ENCODE peak calls at places on chromosomes 1 and 21, in seven cellular contexts. G, H, Q, V, J, W and S are unnamed samples.

GRCh38 chr21:42503711-42504110 is 7.7 kb upstream of the RSPH1 start:
- DNase-seq in W (no peak), H (no peak), G (no peak), V (no peak), J (no peak), Q (no peak), S (no peak)

GRCh38 chr1:61005572-61006386 is 76.6 kb upstream of the NFIA start:
- DNase-seq in G (no peak), H (no peak), V (no peak), W (no peak), J (no peak), Q (no peak), S (peak; percentile 43)

GRCh38 chr1:114328505-114328904 is 174.8 kb upstream of the SYT6 start:
- DNase-seq in Q (no peak), W (no peak), V (no peak), G (no peak), H (no peak), J (no peak), S (no peak)

GRCh38 chr1:89274431-89274857 is 1.8 kb upstream of the GBP5 start:
- DNase-seq in H (no peak), J (no peak), Q (no peak), W (peak; percentile 91), G (no peak), V (peak; percentile 87), S (no peak)

GRCh38 chr1:29878501-29878900 is 642.2 kb downstream of the PTPRU start:
- DNase-seq in H (no peak), W (no peak), V (no peak), G (no peak), J (no peak), Q (no peak), S (no peak)

GRCh38 chr1:35345439-35345981 is 77.0 kb downstream of the ZMYM4 start:
- DNase-seq in J (no peak), Q (no peak), H (peak; percentile 63), V (no peak), G (peak; percentile 7), W (peak; percentile 12), S (no peak)

GRCh38 chr21:38306833-38307232 is 50.0 kb downstream of the KCNJ15 start:
- DNase-seq in H (no peak), Q (no peak), G (no peak), W (peak; percentile 93), V (no peak), J (no peak), S (no peak)

GRCh38 chr1:22039594-22040347 is 12.7 kb upstream of the CDC42 start:
- DNase-seq in V (no peak), G (peak; percentile 95), H (peak; percentile 91), Q (peak; percentile 82), W (peak; percentile 88), J (peak; percentile 94), S (peak; percentile 47)

GRCh38 chr1:235893840-235894239 is 27.1 kb upstream of the LYST start:
- DNase-seq in Q (no peak), J (no peak), W (no peak), G (no peak), V (no peak), H (no peak), S (no peak)

GRCh38 chr1:178060789-178061556 is 32.9 kb upstream of the RASAL2 start:
- DNase-seq in Q (no peak), G (no peak), W (peak; percentile 95), V (peak; percentile 89), J (no peak), H (no peak), S (peak; percentile 37)

GRCh38 chr1:225611537-225612223 is 41.2 kb downstream of the ENAH start:
- DNase-seq in W (no peak), J (no peak), G (no peak), V (no peak), Q (no peak), H (no peak), S (no peak)